ENCODE peak calls at places on chromosomes 7 and 10, in four cellular contexts. Y, L, R and D are unnamed samples.

GRCh38 chr10:70549962-70550845 is 52.3 kb downstream of the PRF1 start:
- DNase-seq in Y (peak; percentile 60), L (peak; percentile 41), R (peak; percentile 73), D (peak; percentile 58)

GRCh38 chr7:27141591-27142561 is 1.6 kb downstream of the HOXA5 start:
- DNase-seq in Y (no peak), L (no peak), R (no peak), D (no peak)

GRCh38 chr7:70498232-70498631 is 633.7 kb upstream of the GALNT17 start:
- DNase-seq in Y (no peak), L (peak; percentile 93), R (no peak), D (no peak)

GRCh38 chr10:44177610-44178009 is 207.3 kb downstream of the CXCL12 start:
- DNase-seq in Y (peak; percentile 57), L (no peak), R (no peak), D (no peak)

GRCh38 chr10:55180357-55180756 is 379.3 kb upstream of the PCDH15 start:
- DNase-seq in Y (no peak), L (no peak), R (no peak), D (no peak)

GRCh38 chr10:110138197-110138812 is 69.1 kb upstream of the MXI1 start:
- DNase-seq in Y (peak; percentile 65), L (peak; percentile 25), R (no peak), D (no peak)

GRCh38 chr10:5776881-5777197 is 36.4 kb downstream of the GDI2 start:
- DNase-seq in Y (peak; percentile 59), L (no peak), R (no peak), D (no peak)

GRCh38 chr7:67105382-67105781 is 108.7 kb downstream of the TYW1 start:
- DNase-seq in Y (peak; percentile 72), L (no peak), R (no peak), D (no peak)

GRCh38 chr10:117757121-117757795 is 214.7 kb downstream of the EMX2 start:
- DNase-seq in Y (no peak), L (no peak), R (no peak), D (no peak)

GRCh38 chr7:66296-66695 is 126.1 kb upstream of the FAM20C start:
- DNase-seq in Y (no peak), L (no peak), R (no peak), D (no peak)

GRCh38 chr10:97713828-97714400 is 384 bp downstream of the MARVELD1 start:
- DNase-seq in Y (peak; percentile 75), L (peak; percentile 31), R (peak; percentile 74), D (peak; percentile 50)

GRCh38 chr7:131027287-131027773 is 293.3 kb upstream of the KLF14 start:
- DNase-seq in Y (peak; percentile 90), L (no peak), R (peak; percentile 41), D (no peak)

GRCh38 chr7:140617081-140617480 is 23.5 kb downstream of the DENND2A start:
- DNase-seq in Y (no peak), L (no peak), R (no peak), D (no peak)

GRCh38 chr7:106568680-106569499 is 92.1 kb downstream of the CCDC71L start:
- DNase-seq in Y (peak; percentile 93), L (peak; percentile 73), R (no peak), D (no peak)

GRCh38 chr10:31586708-31587107 is 267.7 kb downstream of the ZEB1 start:
- DNase-seq in Y (no peak), L (no peak), R (no peak), D (no peak)

GRCh38 chr10:88064608-88065383 is 201.4 kb downstream of the PTEN start:
- DNase-seq in Y (no peak), L (peak; percentile 25), R (peak; percentile 31), D (no peak)